ENCODE peak calls at places on chromosomes 4 and X, in four cellular contexts. J, Q, D and C are unnamed samples.

GRCh38 chr4:153616005-153616555 is 68.0 kb upstream of the TLR2 start:
- DNase-seq in J (no peak), Q (no peak), D (no peak), C (no peak)

GRCh38 chrX:66751136-66751782 is 112.4 kb upstream of the EDA2R start:
- DNase-seq in D (peak), Q (no peak), J (peak), C (no peak)

GRCh38 chr4:177191586-177191985 is 118.1 kb upstream of the NEIL3 start:
- DNase-seq in J (no peak), D (no peak), Q (no peak), C (no peak)

GRCh38 chrX:12956704-12957541 is 18.0 kb upstream of the TMSB4X start:
- DNase-seq in Q (peak), J (peak), D (peak), C (no peak)

GRCh38 chr4:138175337-138175794 is 66.8 kb downstream of the SLC7A11 start:
- DNase-seq in D (no peak), J (no peak), Q (no peak), C (peak)

GRCh38 chr4:186724048-186724860 is 598 bp upstream of the FAT1 start:
- DNase-seq in Q (peak), D (peak), J (peak), C (peak)

GRCh38 chr4:38612996-38613395 is 51.0 kb upstream of the KLF3 start:
- DNase-seq in D (no peak), J (no peak), Q (no peak), C (peak)

GRCh38 chr4:26220704-26221103 is 100.1 kb upstream of the RBPJ start:
- DNase-seq in D (no peak), J (no peak), Q (peak), C (no peak)

GRCh38 chrX:102684772-102685520 is 27.3 kb upstream of the GPRASP2 start:
- DNase-seq in Q (no peak), D (peak), J (peak), C (peak)

GRCh38 chr4:96170198-96170597 is 330.3 kb downstream of the PDHA2 start:
- DNase-seq in D (no peak), Q (no peak), J (no peak), C (no peak)

GRCh38 chr4:164997941-164998340 is 20.5 kb upstream of the TRIM61 start:
- DNase-seq in Q (no peak), J (no peak), D (no peak), C (no peak)

GRCh38 chr4:48594185-48594584 is 104.1 kb downstream of the ZAR1 start:
- DNase-seq in Q (no peak), J (no peak), D (no peak), C (no peak)

GRCh38 chr4:146945556-146946374 is at the start of gene TTC29:
- DNase-seq in J (peak), D (peak), Q (peak), C (peak)

GRCh38 chr4:81049861-81050423 is 19.4 kb downstream of the BMP3 start:
- DNase-seq in D (no peak), Q (no peak), J (no peak), C (peak)

GRCh38 chrX:53379747-53380146 is 42.7 kb downstream of the SMC1A start:
- DNase-seq in D (no peak), J (no peak), Q (no peak), C (no peak)

GRCh38 chr4:74926007-74926406 is 6.9 kb upstream of the PARM1 start:
- DNase-seq in D (no peak), J (no peak), Q (no peak), C (no peak)